ENCODE peak calls at places on chromosomes 16 and 17, in nine cellular contexts. D is EL; M is AG04450; S is HEK293T; P is effector CD4-positive, alpha-beta T cell; J is stimulated activated CD8-positive, alpha-beta memory T cell treated with anti-CD3 and anti-CD28 coated beads, Interleukin-4, amount 100 ng/mL, for 1 hour; N is nucleus accumbens; H is GM04504; Q is iPS DF 19.7. Z is an unnamed sample.

GRCh38 chr17:66841328-66841727 is 6.4 kb downstream of the CACNG5 start:
- DNase-seq in D (no peak), M (no peak), S (no peak), P (no peak), J (no peak), N (no peak), H (no peak), Q (no peak), Z (no peak)

GRCh38 chr16:1523581-1524245 is 9.8 kb upstream of the TMEM204 start:
- DNase-seq in D (no peak), M (no peak), S (no peak), P (no peak), J (no peak), N (no peak), H (no peak), Q (no peak), Z (no peak)

GRCh38 chr16:70508752-70509151 is 14.6 kb downstream of the COG4 start:
- DNase-seq in D (no peak), M (no peak), S (no peak), P (no peak), J (no peak), N (no peak), H (no peak), Q (no peak), Z (peak)

GRCh38 chr17:40069751-40070643 is 7.2 kb downstream of the THRA start:
- DNase-seq in D (peak), M (no peak), S (no peak), P (peak), J (no peak), N (peak), H (no peak), Q (no peak), Z (peak)

GRCh38 chr16:3009568-3010390 is 2.9 kb upstream of the CLDN9 start:
- DNase-seq in D (no peak), M (no peak), S (no peak), P (no peak), J (no peak), N (no peak), H (no peak), Q (peak), Z (no peak)

GRCh38 chr16:70018254-70018653 is 67.1 kb downstream of the CLEC18A start:
- DNase-seq in D (peak), M (no peak), S (peak), P (peak), J (peak), N (no peak), H (no peak), Q (no peak), Z (peak)

GRCh38 chr16:24478401-24478800 is 61.0 kb upstream of the RBBP6 start:
- DNase-seq in D (no peak), M (no peak), S (no peak), P (no peak), J (no peak), N (no peak), H (no peak), Q (no peak), Z (no peak)

GRCh38 chr16:8346291-8346690 is 244.0 kb downstream of the TMEM114 start:
- DNase-seq in D (no peak), M (no peak), S (no peak), P (no peak), J (no peak), N (no peak), H (no peak), Q (no peak), Z (no peak)

GRCh38 chr16:4624827-4625616 is 396 bp downstream of the MGRN1 start:
- DNase-seq in D (peak), M (peak), S (peak), P (peak), J (peak), N (no peak), H (no peak), Q (no peak), Z (peak)

GRCh38 chr16:86755571-86756006 is 177.2 kb downstream of the FOXL1 start:
- DNase-seq in D (no peak), M (no peak), S (no peak), P (no peak), J (no peak), N (no peak), H (no peak), Q (no peak), Z (no peak)

GRCh38 chr17:20256144-20256543 is 211.2 kb downstream of the LGALS9B start:
- DNase-seq in D (no peak), M (no peak), S (no peak), P (no peak), J (no peak), N (no peak), H (no peak), Q (no peak), Z (no peak)

GRCh38 chr17:37802061-37802460 is 57.2 kb upstream of the HNF1B start:
- DNase-seq in D (no peak), M (no peak), S (no peak), P (no peak), J (no peak), N (no peak), H (no peak), Q (no peak), Z (peak)

GRCh38 chr16:50549561-50549915 is 1.3 kb downstream of the NKD1 start:
- DNase-seq in D (no peak), M (no peak), S (no peak), P (no peak), J (no peak), N (no peak), H (no peak), Q (no peak), Z (no peak)

GRCh38 chr17:13957636-13958035 is 111.7 kb upstream of the COX10 start:
- DNase-seq in D (peak), M (no peak), S (no peak), P (no peak), J (no peak), N (no peak), H (no peak), Q (no peak), Z (no peak)

GRCh38 chr17:76356803-76357456 is 3.2 kb upstream of the PRPSAP1 start:
- DNase-seq in D (no peak), M (no peak), S (no peak), P (no peak), J (no peak), N (no peak), H (no peak), Q (no peak), Z (no peak)

GRCh38 chr17:68606451-68607307 is 5.5 kb upstream of the FAM20A start:
- DNase-seq in D (no peak), M (no peak), S (no peak), P (no peak), J (no peak), N (no peak), H (no peak), Q (no peak), Z (no peak)

GRCh38 chr16:81385031-81385756 is 59.4 kb upstream of the CMIP start:
- DNase-seq in D (no peak), M (no peak), S (no peak), P (no peak), J (no peak), N (no peak), H (no peak), Q (no peak), Z (peak)

GRCh38 chr17:50453901-50454300 is 14.8 kb downstream of the CHAD start:
- DNase-seq in D (no peak), M (no peak), S (no peak), P (no peak), J (no peak), N (no peak), H (no peak), Q (no peak), Z (no peak)

GRCh38 chr16:5653789-5654188 is 556.2 kb upstream of the EEF2KMT start:
- DNase-seq in D (no peak), M (no peak), S (no peak), P (no peak), J (no peak), N (no peak), H (no peak), Q (no peak), Z (no peak)

GRCh38 chr16:85554114-85554790 is 58.9 kb upstream of the GSE1 start:
- DNase-seq in D (peak), M (no peak), S (peak), P (peak), J (peak), N (peak), H (peak), Q (no peak), Z (peak)

GRCh38 chr17:17055286-17056166 is 13.3 kb downstream of the MPRIP start:
- DNase-seq in D (peak), M (no peak), S (no peak), P (no peak), J (no peak), N (no peak), H (no peak), Q (no peak), Z (no peak)

GRCh38 chr17:43611230-43611969 is 50.3 kb downstream of the MEOX1 start:
- DNase-seq in D (no peak), M (no peak), S (no peak), P (no peak), J (no peak), N (no peak), H (no peak), Q (no peak), Z (no peak)

GRCh38 chr16:27785307-27785678 is 235.3 kb downstream of the KATNIP start:
- DNase-seq in D (no peak), M (no peak), S (no peak), P (no peak), J (no peak), N (no peak), H (no peak), Q (no peak), Z (no peak)

GRCh38 chr17:80621335-80622169 is 76.9 kb downstream of the RPTOR start:
- DNase-seq in D (no peak), M (no peak), S (no peak), P (no peak), J (no peak), N (no peak), H (no peak), Q (no peak), Z (no peak)

GRCh38 chr17:75706042-75706728 is 15.1 kb upstream of the ITGB4 start:
- DNase-seq in D (no peak), M (no peak), S (no peak), P (no peak), J (no peak), N (no peak), H (no peak), Q (no peak), Z (no peak)

GRCh38 chr16:2170587-2171435 is 15.2 kb downstream of the TRAF7 start:
- DNase-seq in D (no peak), M (no peak), S (no peak), P (no peak), J (no peak), N (no peak), H (no peak), Q (no peak), Z (no peak)

GRCh38 chr16:11329080-11329491 is 16.2 kb upstream of the RMI2 start:
- DNase-seq in D (peak), M (no peak), S (no peak), P (no peak), J (no peak), N (no peak), H (no peak), Q (no peak), Z (peak)

GRCh38 chr16:88783391-88784073 is 1.5 kb downstream of the PIEZO1 start:
- DNase-seq in D (peak), M (no peak), S (no peak), P (no peak), J (no peak), N (peak), H (no peak), Q (no peak), Z (no peak)

GRCh38 chr17:6328279-6328678 is 106.6 kb downstream of the AIPL1 start:
- DNase-seq in D (no peak), M (no peak), S (no peak), P (no peak), J (no peak), N (no peak), H (no peak), Q (no peak), Z (peak)

GRCh38 chr17:266701-267656 is 85.5 kb upstream of the DOC2B start:
- DNase-seq in D (no peak), M (no peak), S (no peak), P (no peak), J (no peak), N (peak), H (no peak), Q (no peak), Z (no peak)